ENCODE peak calls at places on chromosomes 11 and 22, in four cellular contexts. O is hepatocyte, S is cardiac muscle cell, C is upper lobe of right lung. Q is an unnamed sample. For H3K36me3 and H3K4me1, the result is how much of the 10 kb centered on the place peaks cover.

GRCh38 chr11:20355221-20356219 is 8.0 kb upstream of the HTATIP2 start:
- DNase-seq in O (peak), S (peak), C (no peak), Q (no peak)

GRCh38 chr11:68008381-68009337 is 1.5 kb upstream of the ALDH3B1 start:
- DNase-seq in O (no peak), S (no peak), C (peak), Q (peak)

GRCh38 chr22:37581534-37581933 is 1.6 kb upstream of the LGALS2 start:
- DNase-seq in O (peak), S (no peak), C (no peak), Q (peak)

GRCh38 chr22:23539135-23539838 is 40.8 kb downstream of the IGLL1 start:
- DNase-seq in O (peak), S (peak), C (peak), Q (peak)

GRCh38 chr11:115657586-115657985 is 153.4 kb upstream of the CADM1 start:
- DNase-seq in O (no peak), S (no peak), C (no peak), Q (no peak)

GRCh38 chr11:70176940-70177689 is 26.0 kb upstream of the FADD start:
- DNase-seq in O (no peak), S (no peak), C (no peak), Q (no peak)

GRCh38 chr11:96969251-96969650 is 579.4 kb downstream of the JRKL start:
- DNase-seq in O (no peak), S (no peak), C (no peak), Q (no peak)

GRCh38 chr11:73659961-73660360 is 13.6 kb downstream of the PLEKHB1 start:
- DNase-seq in O (no peak), S (no peak), C (no peak), Q (no peak)

GRCh38 chr11:108697872-108698473 is 33.1 kb downstream of the DDX10 start:
- DNase-seq in O (peak), S (peak), C (no peak), Q (no peak)

GRCh38 chr11:103585401-103585800 is 451.0 kb upstream of the DDI1 start:
- DNase-seq in O (no peak), S (no peak), C (no peak), Q (no peak)

GRCh38 chr22:17836977-17837742 is 62.9 kb upstream of the BID start:
- DNase-seq in O (no peak), S (no peak), C (no peak), Q (peak)
- TF ChIP-seq CTCF in O (no peak), S (no peak), C (no peak), Q (no peak)

GRCh38 chr11:19173964-19174638 is 27.7 kb downstream of the CSRP3 start:
- DNase-seq in O (no peak), S (no peak), C (no peak), Q (no peak)

GRCh38 chr11:19168090-19168489 is 33.7 kb downstream of the CSRP3 start:
- DNase-seq in O (no peak), S (no peak), C (no peak), Q (no peak)

GRCh38 chr11:19176629-19177186 is 25.1 kb downstream of the CSRP3 start:
- DNase-seq in O (no peak), S (no peak), C (no peak), Q (no peak)

GRCh38 chr11:19173004-19173689 is 28.6 kb downstream of the CSRP3 start:
- DNase-seq in O (no peak), S (no peak), C (no peak), Q (no peak)
- H3K36me3 ChIP-seq in O (under half), S (under half), C (under half), Q (under half)

GRCh38 chr11:86938900-86939880 is 16.0 kb downstream of the FZD4 start:
- DNase-seq in O (peak), S (peak), C (no peak), Q (no peak)
- H3K4me1 ChIP-seq in O (half or more), S (half or more), C (under half), Q (half or more)

DNA sequence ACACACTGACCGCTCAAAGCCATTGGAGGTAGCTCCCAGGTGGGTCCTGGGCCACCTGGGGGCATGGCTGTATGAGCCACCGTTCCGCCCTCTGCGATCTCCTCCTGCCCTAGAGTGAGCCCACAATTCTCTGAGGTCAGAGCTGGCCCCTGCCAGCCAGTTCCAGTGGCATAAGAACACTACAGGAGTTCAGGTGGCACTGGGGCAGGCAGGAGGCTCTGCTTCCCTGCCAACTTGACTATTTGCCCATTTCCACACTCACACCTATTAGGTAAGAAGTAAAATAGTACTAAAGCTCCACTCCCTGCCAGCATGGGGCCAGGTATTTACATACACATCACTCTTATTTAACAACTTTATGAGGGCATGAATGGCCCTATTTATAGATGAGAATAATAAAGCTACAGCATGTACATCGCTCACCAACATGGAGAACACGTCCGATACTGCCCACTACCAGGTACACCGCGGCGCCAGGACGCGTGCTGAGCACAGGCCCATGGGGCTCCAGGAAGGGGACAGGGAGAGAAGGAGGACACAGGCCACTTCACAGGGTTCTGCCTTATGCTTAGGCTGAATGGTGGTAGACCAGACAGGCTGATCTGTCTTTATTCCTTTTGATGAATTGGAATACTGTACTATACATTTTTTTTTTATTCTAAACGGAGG is 26.2 kb downstream of the PISD start:
- DNase-seq in O (peak), S (no peak), C (peak), Q (no peak)
- TF ChIP-seq CTCF in O (no peak), S (no peak), C (no peak), Q (no peak)

DNA sequence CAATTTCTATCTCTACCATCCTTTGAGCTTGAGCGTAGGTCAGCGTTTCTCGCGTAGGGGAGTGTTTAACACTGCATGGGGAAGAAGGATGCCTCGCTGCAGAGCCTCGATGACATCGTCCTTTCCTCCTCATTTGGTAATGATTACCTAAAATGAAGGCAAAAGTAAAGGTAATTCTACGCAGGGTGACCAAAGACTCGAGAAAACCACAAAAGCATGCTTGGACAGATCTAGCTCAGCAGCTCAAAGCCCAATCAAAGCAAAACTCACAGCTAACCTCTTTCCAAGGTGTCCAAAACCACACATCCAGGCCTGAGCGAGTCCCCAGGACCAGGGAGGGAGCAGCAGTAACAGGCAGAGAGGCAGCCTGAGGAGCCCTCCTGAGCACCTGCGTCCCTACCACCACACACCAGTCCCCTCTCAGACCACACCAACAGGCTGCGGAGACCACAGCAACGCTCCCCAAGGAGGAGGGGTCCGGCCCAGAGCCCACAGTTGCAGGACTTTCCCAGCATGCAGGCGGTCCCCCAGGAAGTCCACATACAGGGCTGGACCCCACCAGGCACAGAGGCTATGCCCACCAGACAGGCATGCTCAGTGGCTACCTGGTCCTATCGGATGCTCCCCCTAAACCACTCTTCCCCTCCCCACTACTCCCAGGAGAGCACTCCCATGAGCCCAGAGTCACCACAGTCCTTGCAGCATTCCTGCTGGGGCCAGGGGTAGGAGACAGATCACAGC is 3.3 kb downstream of the BRD1 start:
- DNase-seq in O (no peak), S (no peak), C (no peak), Q (no peak)
- H3K36me3 ChIP-seq in O (under half), S (under half), C (under half), Q (under half)

GRCh38 chr11:125078016-125078415 is 14.9 kb downstream of the SLC37A2 start:
- DNase-seq in O (no peak), S (no peak), C (no peak), Q (no peak)

GRCh38 chr11:125079151-125079877 is 16.2 kb downstream of the SLC37A2 start:
- DNase-seq in O (no peak), S (no peak), C (peak), Q (no peak)

GRCh38 chr11:125079878-125080530 is 16.9 kb downstream of the SLC37A2 start:
- DNase-seq in O (no peak), S (no peak), C (peak), Q (no peak)

GRCh38 chr11:125080531-125080911 is 17.4 kb downstream of the SLC37A2 start:
- DNase-seq in O (no peak), S (no peak), C (no peak), Q (no peak)

DNA sequence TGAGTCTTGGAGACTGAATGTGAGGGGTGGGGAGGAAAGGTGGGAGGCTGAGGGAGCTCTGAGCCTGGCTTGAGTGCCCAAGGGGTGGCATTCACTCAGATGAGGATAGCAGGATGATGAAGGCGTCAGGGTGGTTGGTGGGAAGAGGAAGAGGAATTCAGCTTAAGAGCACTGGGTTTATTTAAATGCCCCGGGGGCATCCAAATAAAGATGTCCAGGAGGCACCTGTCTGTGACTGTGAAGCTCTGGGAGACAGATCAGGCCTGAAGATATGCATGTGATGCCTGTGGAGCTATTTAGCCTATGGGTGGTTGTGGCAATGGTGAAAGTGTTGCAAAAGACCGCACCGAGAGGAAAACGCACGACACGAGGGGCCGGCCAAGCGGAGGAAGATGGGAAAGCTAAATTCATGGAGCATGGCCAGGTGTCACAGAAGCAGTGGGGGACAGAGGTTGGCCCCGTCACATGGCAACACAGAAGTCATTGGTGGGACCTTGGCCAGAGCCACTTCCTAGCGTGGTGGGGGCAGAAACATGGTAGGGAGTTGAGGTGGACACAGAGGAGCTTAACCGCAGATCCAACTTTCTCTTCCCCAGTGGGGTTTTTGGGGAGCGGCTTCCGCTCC is 15.5 kb downstream of the SLC37A2 start:
- DNase-seq in O (no peak), S (no peak), C (no peak), Q (no peak)
- H3K4me1 ChIP-seq in O (under half), S (under half), C (under half), Q (under half)

GRCh38 chr11:47235163-47235562 is 13.5 kb downstream of the ACP2 start:
- DNase-seq in O (no peak), S (no peak), C (no peak), Q (no peak)

GRCh38 chr11:47236482-47236881 is 12.1 kb downstream of the ACP2 start:
- DNase-seq in O (no peak), S (peak), C (no peak), Q (no peak)

GRCh38 chr11:47233051-47233450 is 15.6 kb downstream of the ACP2 start:
- DNase-seq in O (peak), S (no peak), C (no peak), Q (no peak)

GRCh38 chr11:47234669-47235075 is 13.9 kb downstream of the ACP2 start:
- DNase-seq in O (no peak), S (peak), C (no peak), Q (no peak)

GRCh38 chr11:47233989-47234668 is 14.5 kb downstream of the ACP2 start:
- DNase-seq in O (peak), S (peak), C (no peak), Q (no peak)
- TF ChIP-seq CTCF in O (peak), S (peak), C (peak), Q (peak)

GRCh38 chr11:134625631-134626030 is 213.6 kb upstream of the B3GAT1 start:
- DNase-seq in O (no peak), S (no peak), C (no peak), Q (peak)
- H3K36me3 ChIP-seq in O (under half), S (under half), C (under half), Q (under half)

GRCh38 chr11:77180346-77180745 is 52.3 kb downstream of the MYO7A start:
- DNase-seq in O (no peak), S (no peak), C (no peak), Q (peak)
- H3K4me1 ChIP-seq in O (under half), S (under half), C (under half), Q (under half)